ENCODE peak calls at places on chromosomes 1 and 21, in ten cellular contexts. One of them, this sample, is unnamed.

GRCh38 chr21:20618878-20619277 is 379.3 kb upstream of the NCAM2 start:
- DNase-seq in SK-N-SH: no peak
- DNase-seq in fibroblast of lung: no peak
- DNase-seq in lung: no peak
- DNase-seq in PC-3: no peak
- DNase-seq in left ventricle myocardium inferior: no peak
- DNase-seq in IMR-90: no peak
- DNase-seq in A549: no peak
- DNase-seq in body of pancreas: no peak
- DNase-seq in thyroid gland: no peak
- DNase-seq in this sample: no peak

GRCh38 chr1:112688781-112689193 is 14.3 kb downstream of the MOV10 start:
- DNase-seq in body of pancreas: no peak
- DNase-seq in IMR-90: no peak
- DNase-seq in lung: no peak
- DNase-seq in A549: no peak
- DNase-seq in left ventricle myocardium inferior: no peak
- DNase-seq in SK-N-SH: peak; percentile 6
- DNase-seq in PC-3: no peak
- DNase-seq in fibroblast of lung: no peak
- DNase-seq in thyroid gland: no peak
- DNase-seq in this sample: no peak

GRCh38 chr1:119652587-119652986 is 4.5 kb upstream of the ZNF697 start:
- DNase-seq in thyroid gland: no peak
- DNase-seq in left ventricle myocardium inferior: no peak
- DNase-seq in body of pancreas: no peak
- DNase-seq in PC-3: no peak
- DNase-seq in IMR-90: no peak
- DNase-seq in A549: no peak
- DNase-seq in SK-N-SH: no peak
- DNase-seq in lung: no peak
- DNase-seq in fibroblast of lung: no peak
- DNase-seq in this sample: no peak

GRCh38 chr21:18832950-18833349 is 429.4 kb upstream of the TMPRSS15 start:
- DNase-seq in left ventricle myocardium inferior: no peak
- DNase-seq in A549: peak; percentile 0
- DNase-seq in SK-N-SH: no peak
- DNase-seq in thyroid gland: no peak
- DNase-seq in lung: no peak
- DNase-seq in body of pancreas: no peak
- DNase-seq in IMR-90: no peak
- DNase-seq in PC-3: peak; percentile 85
- DNase-seq in fibroblast of lung: peak; percentile 13
- DNase-seq in this sample: peak; percentile 37

GRCh38 chr1:24659993-24660665 is 17.0 kb downstream of the SRRM1 start:
- DNase-seq in PC-3: no peak
- DNase-seq in lung: no peak
- DNase-seq in A549: no peak
- DNase-seq in left ventricle myocardium inferior: no peak
- DNase-seq in body of pancreas: no peak
- DNase-seq in fibroblast of lung: no peak
- DNase-seq in thyroid gland: no peak
- DNase-seq in SK-N-SH: no peak
- DNase-seq in IMR-90: no peak
- DNase-seq in this sample: no peak

GRCh38 chr1:207873055-207873890 is 37.7 kb downstream of the CD34 start:
- DNase-seq in left ventricle myocardium inferior: no peak
- DNase-seq in A549: no peak
- DNase-seq in SK-N-SH: no peak
- DNase-seq in body of pancreas: no peak
- DNase-seq in IMR-90: no peak
- DNase-seq in thyroid gland: no peak
- DNase-seq in lung: no peak
- DNase-seq in fibroblast of lung: no peak
- DNase-seq in PC-3: no peak
- DNase-seq in this sample: no peak

GRCh38 chr1:240585975-240586374 is 26.0 kb downstream of the GREM2 start:
- DNase-seq in lung: no peak
- DNase-seq in body of pancreas: no peak
- DNase-seq in fibroblast of lung: no peak
- DNase-seq in IMR-90: no peak
- DNase-seq in PC-3: no peak
- DNase-seq in A549: no peak
- DNase-seq in SK-N-SH: no peak
- DNase-seq in thyroid gland: no peak
- DNase-seq in left ventricle myocardium inferior: no peak
- DNase-seq in this sample: no peak

GRCh38 chr1:112849967-112850641 is 105.9 kb downstream of the SLC16A1 start:
- DNase-seq in PC-3: no peak
- DNase-seq in left ventricle myocardium inferior: no peak
- DNase-seq in fibroblast of lung: no peak
- DNase-seq in A549: no peak
- DNase-seq in lung: no peak
- DNase-seq in SK-N-SH: no peak
- DNase-seq in thyroid gland: no peak
- DNase-seq in IMR-90: no peak
- DNase-seq in body of pancreas: no peak
- DNase-seq in this sample: peak; percentile 56

GRCh38 chr1:58570094-58570493 is 7.0 kb downstream of the TACSTD2 start:
- DNase-seq in A549: no peak
- DNase-seq in PC-3: no peak
- DNase-seq in fibroblast of lung: no peak
- DNase-seq in body of pancreas: no peak
- DNase-seq in thyroid gland: no peak
- DNase-seq in SK-N-SH: no peak
- DNase-seq in IMR-90: no peak
- DNase-seq in left ventricle myocardium inferior: no peak
- DNase-seq in lung: no peak
- DNase-seq in this sample: no peak

GRCh38 chr1:218739426-218739825 is 394.3 kb downstream of the TGFB2 start:
- DNase-seq in fibroblast of lung: peak; percentile 97
- DNase-seq in body of pancreas: no peak
- DNase-seq in left ventricle myocardium inferior: peak; percentile 62
- DNase-seq in lung: no peak
- DNase-seq in PC-3: no peak
- DNase-seq in A549: no peak
- DNase-seq in IMR-90: peak; percentile 58
- DNase-seq in thyroid gland: no peak
- DNase-seq in SK-N-SH: no peak
- DNase-seq in this sample: no peak

GRCh38 chr1:25568834-25569598 is 25.6 kb downstream of the LDLRAP1 start:
- DNase-seq in thyroid gland: no peak
- DNase-seq in lung: no peak
- DNase-seq in A549: peak; percentile 25
- DNase-seq in body of pancreas: no peak
- DNase-seq in left ventricle myocardium inferior: no peak
- DNase-seq in IMR-90: peak; percentile 88
- DNase-seq in PC-3: peak; percentile 87
- DNase-seq in SK-N-SH: no peak
- DNase-seq in fibroblast of lung: peak; percentile 67
- DNase-seq in this sample: peak; percentile 22

GRCh38 chr21:42341776-42342542 is 8.8 kb downstream of the TFF2 start:
- DNase-seq in thyroid gland: no peak
- DNase-seq in fibroblast of lung: no peak
- DNase-seq in left ventricle myocardium inferior: no peak
- DNase-seq in lung: no peak
- DNase-seq in PC-3: no peak
- DNase-seq in IMR-90: no peak
- DNase-seq in A549: no peak
- DNase-seq in SK-N-SH: no peak
- DNase-seq in body of pancreas: no peak
- DNase-seq in this sample: peak; percentile 5

GRCh38 chr1:72526926-72527325 is 244.6 kb upstream of the NEGR1 start:
- DNase-seq in lung: no peak
- DNase-seq in IMR-90: peak; percentile 21
- DNase-seq in PC-3: no peak
- DNase-seq in A549: no peak
- DNase-seq in SK-N-SH: no peak
- DNase-seq in fibroblast of lung: no peak
- DNase-seq in left ventricle myocardium inferior: no peak
- DNase-seq in thyroid gland: no peak
- DNase-seq in body of pancreas: no peak
- DNase-seq in this sample: no peak

GRCh38 chr1:164801791-164802572 is 243.0 kb downstream of the PBX1 start:
- DNase-seq in PC-3: no peak
- DNase-seq in A549: no peak
- DNase-seq in left ventricle myocardium inferior: no peak
- DNase-seq in IMR-90: no peak
- DNase-seq in lung: no peak
- DNase-seq in fibroblast of lung: no peak
- DNase-seq in thyroid gland: no peak
- DNase-seq in SK-N-SH: no peak
- DNase-seq in body of pancreas: no peak
- DNase-seq in this sample: no peak

GRCh38 chr21:15272591-15272990 is 207.8 kb upstream of the NRIP1 start:
- DNase-seq in A549: no peak
- DNase-seq in SK-N-SH: no peak
- DNase-seq in body of pancreas: no peak
- DNase-seq in fibroblast of lung: no peak
- DNase-seq in PC-3: peak; percentile 42
- DNase-seq in left ventricle myocardium inferior: no peak
- DNase-seq in thyroid gland: no peak
- DNase-seq in IMR-90: no peak
- DNase-seq in lung: no peak
- DNase-seq in this sample: no peak

GRCh38 chr1:111204211-111204883 is 3.9 kb upstream of the DENND2D start:
- DNase-seq in thyroid gland: peak; percentile 82
- DNase-seq in lung: peak; percentile 84
- DNase-seq in left ventricle myocardium inferior: peak; percentile 35
- DNase-seq in fibroblast of lung: no peak
- DNase-seq in A549: peak; percentile 10
- DNase-seq in SK-N-SH: peak; percentile 73
- DNase-seq in IMR-90: no peak
- DNase-seq in PC-3: no peak
- DNase-seq in body of pancreas: peak; percentile 75
- DNase-seq in this sample: peak; percentile 61

DNA sequence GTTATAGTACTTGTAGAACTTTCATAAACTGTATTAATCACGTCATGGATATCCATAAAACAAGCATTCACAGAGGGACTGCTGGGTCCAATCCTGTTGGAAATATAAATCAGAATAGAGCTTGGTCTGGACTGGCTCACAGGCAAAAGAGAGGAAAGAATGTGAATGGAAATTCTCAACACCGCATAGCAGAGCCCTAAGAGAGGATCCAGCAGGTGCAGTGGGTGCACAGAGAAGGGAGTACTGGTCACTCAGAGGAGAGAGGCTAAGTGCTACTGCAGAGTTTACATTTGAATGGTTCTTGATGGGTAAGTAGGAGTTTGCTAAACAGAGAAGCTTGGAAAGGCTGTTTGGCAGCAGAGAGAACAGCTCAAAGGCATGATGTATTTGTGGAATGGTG is 231.7 kb downstream of the PAPPA2 start:
- DNase-seq in SK-N-SH: no peak
- DNase-seq in body of pancreas: no peak
- DNase-seq in left ventricle myocardium inferior: no peak
- DNase-seq in lung: no peak
- DNase-seq in fibroblast of lung: no peak
- DNase-seq in A549: no peak
- DNase-seq in PC-3: no peak
- DNase-seq in IMR-90: no peak
- DNase-seq in thyroid gland: no peak
- DNase-seq in this sample: no peak
- H3K4me1 ChIP-seq in SK-N-SH: no peaks in the 10 kb centered on the region
- H3K4me1 ChIP-seq in body of pancreas: peaks cover 5% of the 10 kb centered on the region
- H3K4me1 ChIP-seq in left ventricle myocardium inferior: peaks cover 17% of the 10 kb centered on the region
- H3K4me1 ChIP-seq in lung: peaks cover 2% of the 10 kb centered on the region
- H3K4me1 ChIP-seq in fibroblast of lung: no peaks in the 10 kb centered on the region
- H3K4me1 ChIP-seq in A549: no peaks in the 10 kb centered on the region
- H3K4me1 ChIP-seq in PC-3: peaks cover 5% of the 10 kb centered on the region
- H3K4me1 ChIP-seq in IMR-90: no peaks in the 10 kb centered on the region
- H3K4me1 ChIP-seq in thyroid gland: no peaks in the 10 kb centered on the region
- H3K4me1 ChIP-seq in this sample: no peaks in the 10 kb centered on the region

GRCh38 chr1:167440345-167440744 is 78.0 kb downstream of the CD247 start:
- DNase-seq in body of pancreas: no peak
- DNase-seq in lung: no peak
- DNase-seq in PC-3: no peak
- DNase-seq in fibroblast of lung: no peak
- DNase-seq in thyroid gland: no peak
- DNase-seq in left ventricle myocardium inferior: no peak
- DNase-seq in SK-N-SH: no peak
- DNase-seq in A549: no peak
- DNase-seq in IMR-90: no peak
- DNase-seq in this sample: no peak
- TF ChIP-seq CTCF in body of pancreas: no peak
- TF ChIP-seq CTCF in lung: no peak
- TF ChIP-seq CTCF in PC-3: no peak
- TF ChIP-seq CTCF in fibroblast of lung: no peak
- TF ChIP-seq CTCF in thyroid gland: no peak
- TF ChIP-seq CTCF in left ventricle myocardium inferior: no peak
- TF ChIP-seq CTCF in SK-N-SH: no peak
- TF ChIP-seq CTCF in A549: no peak
- TF ChIP-seq CTCF in IMR-90: no peak
- TF ChIP-seq CTCF in this sample: no peak

DNA sequence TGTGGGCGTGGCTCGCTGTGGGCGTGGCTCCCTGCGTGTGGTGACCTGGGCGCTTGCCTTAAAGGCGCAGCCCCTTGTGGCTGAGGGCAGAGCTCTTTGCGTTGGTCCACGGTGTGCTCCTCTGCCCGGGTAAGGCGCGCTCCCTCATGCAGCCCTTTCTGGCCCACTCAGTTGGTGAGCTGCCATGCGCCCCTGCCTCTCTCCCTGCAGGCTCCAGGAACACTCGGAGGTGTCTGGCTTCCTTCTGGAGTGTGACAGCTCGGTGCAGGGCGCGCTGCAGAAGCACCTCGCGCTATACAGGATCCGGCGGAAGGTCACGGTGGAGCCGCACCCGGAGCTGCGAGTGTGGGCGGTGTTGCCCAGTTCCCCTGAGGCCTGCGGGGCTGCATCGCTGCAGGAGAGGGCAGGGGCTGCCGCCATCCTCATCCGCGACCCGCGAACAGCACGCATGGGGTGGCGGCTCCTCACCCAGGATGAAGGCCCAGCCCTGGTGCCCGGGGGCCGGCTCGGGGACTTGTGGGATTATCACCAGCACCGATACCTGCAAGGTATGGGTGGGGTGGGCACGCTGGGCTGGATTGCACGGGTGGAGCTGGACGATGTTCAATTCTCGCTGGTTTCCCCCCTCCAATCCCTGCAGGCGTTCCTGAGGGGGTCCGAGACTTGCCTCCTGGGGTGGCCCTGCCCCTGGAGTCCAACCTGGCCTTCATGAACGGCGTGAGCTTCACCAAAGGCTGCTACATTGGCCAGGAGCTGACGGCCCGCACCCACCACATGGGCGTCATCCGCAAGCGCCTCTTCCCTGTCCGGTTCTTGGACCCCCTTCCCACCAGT is 9.1 kb downstream of the IBA57 start:
- DNase-seq in left ventricle myocardium inferior: no peak
- DNase-seq in SK-N-SH: peak; percentile 74
- DNase-seq in A549: peak; percentile 62
- DNase-seq in body of pancreas: no peak
- DNase-seq in fibroblast of lung: no peak
- DNase-seq in PC-3: peak; percentile 51
- DNase-seq in lung: no peak
- DNase-seq in thyroid gland: no peak
- DNase-seq in IMR-90: no peak
- DNase-seq in this sample: peak; percentile 28
- H3K4me3 ChIP-seq in left ventricle myocardium inferior: no peak overlapping the region
- H3K4me3 ChIP-seq in SK-N-SH: no peak overlapping the region
- H3K4me3 ChIP-seq in A549: no peak overlapping the region
- H3K4me3 ChIP-seq in body of pancreas: no peak overlapping the region
- H3K4me3 ChIP-seq in fibroblast of lung: no peak overlapping the region
- H3K4me3 ChIP-seq in PC-3: no peak overlapping the region
- H3K4me3 ChIP-seq in lung: peak overlapping the region; percentile 11
- H3K4me3 ChIP-seq in thyroid gland: no peak overlapping the region
- H3K4me3 ChIP-seq in IMR-90: no peak overlapping the region
- H3K4me3 ChIP-seq in this sample: no peak overlapping the region

GRCh38 chr1:197561041-197561440 is 214.2 kb downstream of the DENND1B start:
- DNase-seq in body of pancreas: no peak
- DNase-seq in fibroblast of lung: no peak
- DNase-seq in PC-3: no peak
- DNase-seq in A549: no peak
- DNase-seq in left ventricle myocardium inferior: no peak
- DNase-seq in lung: no peak
- DNase-seq in SK-N-SH: no peak
- DNase-seq in thyroid gland: no peak
- DNase-seq in IMR-90: no peak
- DNase-seq in this sample: no peak
- H3K4me1 ChIP-seq in body of pancreas: peaks cover 8% of the 10 kb centered on the region
- H3K4me1 ChIP-seq in fibroblast of lung: no peaks in the 10 kb centered on the region
- H3K4me1 ChIP-seq in PC-3: peaks cover 6% of the 10 kb centered on the region
- H3K4me1 ChIP-seq in A549: peaks cover 18% of the 10 kb centered on the region
- H3K4me1 ChIP-seq in left ventricle myocardium inferior: peaks cover 31% of the 10 kb centered on the region
- H3K4me1 ChIP-seq in lung: no peaks in the 10 kb centered on the region
- H3K4me1 ChIP-seq in SK-N-SH: no peaks in the 10 kb centered on the region
- H3K4me1 ChIP-seq in thyroid gland: peaks cover 7% of the 10 kb centered on the region
- H3K4me1 ChIP-seq in IMR-90: no peaks in the 10 kb centered on the region
- H3K4me1 ChIP-seq in this sample: peaks cover 4% of the 10 kb centered on the region